ENCODE peak calls at places on chromosomes 11 and 22, in six cellular contexts. H is activated CD8-positive, alpha-beta T cell treated with anti-CD3 and anti-CD28 coated beads for 36 hours; L is AG10803; Y is BJ; M is right atrium auricular region; V is cardiac muscle cell. K is an unnamed sample.

GRCh38 chr11:6576471-6577373 is 26.7 kb downstream of the RRP8 start:
- DNase-seq in H (no peak), L (peak; percentile 90), Y (peak; percentile 89), M (no peak), V (no peak), K (no peak)

GRCh38 chr11:99934008-99934407 is 753.1 kb upstream of the ARHGAP42 start:
- DNase-seq in H (no peak), L (no peak), Y (no peak), M (no peak), V (no peak), K (no peak)

GRCh38 chr22:44196731-44197131 is 16.0 kb downstream of the PARVG start:
- DNase-seq in H (no peak), L (no peak), Y (no peak), M (no peak), V (no peak), K (no peak)

GRCh38 chr22:27881404-27881803 is 37.7 kb downstream of the PITPNB start:
- DNase-seq in H (no peak), L (peak; percentile 51), Y (no peak), M (no peak), V (no peak), K (no peak)

GRCh38 chr11:58640386-58641023 is 18.0 kb downstream of the CNTF start:
- DNase-seq in H (no peak), L (no peak), Y (no peak), M (no peak), V (no peak), K (no peak)

GRCh38 chr11:71545405-71545966 is 2.7 kb upstream of the KRTAP5-9 start:
- DNase-seq in H (no peak), L (no peak), Y (no peak), M (no peak), V (no peak), K (no peak)

GRCh38 chr11:94129505-94130335 is 1.1 kb downstream of the PANX1 start:
- DNase-seq in H (peak; percentile 49), L (peak; percentile 35), Y (no peak), M (no peak), V (no peak), K (no peak)

GRCh38 chr11:46618789-46619188 is 1.4 kb downstream of the ATG13 start:
- DNase-seq in H (no peak), L (no peak), Y (no peak), M (no peak), V (no peak), K (no peak)

GRCh38 chr11:95688501-95689222 is 100.9 kb downstream of the FAM76B start:
- DNase-seq in H (no peak), L (no peak), Y (no peak), M (no peak), V (no peak), K (no peak)

GRCh38 chr11:111714522-111714921 is 51.7 kb downstream of the PPP2R1B start:
- DNase-seq in H (no peak), L (no peak), Y (no peak), M (no peak), V (no peak), K (peak; percentile 24)

GRCh38 chr11:111718436-111719325 is 47.5 kb downstream of the PPP2R1B start:
- DNase-seq in H (no peak), L (no peak), Y (no peak), M (no peak), V (no peak), K (no peak)

GRCh38 chr11:111719379-111719778 is 46.8 kb downstream of the PPP2R1B start:
- DNase-seq in H (no peak), L (peak; percentile 13), Y (no peak), M (no peak), V (no peak), K (no peak)

GRCh38 chr11:111720801-111721494 is 45.2 kb downstream of the PPP2R1B start:
- DNase-seq in H (no peak), L (no peak), Y (no peak), M (no peak), V (peak; percentile 72), K (no peak)

GRCh38 chr11:111715142-111715816 is 50.9 kb downstream of the PPP2R1B start:
- DNase-seq in H (no peak), L (no peak), Y (no peak), M (no peak), V (no peak), K (no peak)
- TF ChIP-seq CTCF in H (no peak), L (no peak), Y (no peak), M (no peak), V (no peak), K (no peak)

DNA sequence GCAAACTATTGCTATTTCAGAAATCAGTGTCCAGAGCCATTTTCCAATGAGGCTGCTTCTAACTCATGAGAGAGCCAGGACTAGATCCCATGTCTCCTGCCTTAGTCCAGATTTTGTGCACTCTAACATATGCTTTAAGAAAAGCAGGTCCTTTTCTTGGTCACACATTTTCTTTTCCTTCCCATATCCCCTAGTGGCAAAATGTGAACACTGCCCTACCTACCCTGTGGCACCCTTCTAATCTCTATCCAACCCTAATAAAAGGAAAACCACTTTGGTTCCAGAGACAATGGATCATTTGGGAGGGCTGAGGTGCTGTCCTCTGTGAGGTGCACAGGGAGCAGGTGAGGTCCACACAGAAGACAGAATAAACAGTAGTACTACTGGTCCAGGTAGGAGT is 72.0 kb upstream of the DDI1 start:
- DNase-seq in H (no peak), L (no peak), Y (no peak), M (no peak), V (no peak), K (no peak)
- TF ChIP-seq CTCF in H (no peak), L (no peak), Y (no peak), M (no peak), V (no peak), K (no peak)

DNA sequence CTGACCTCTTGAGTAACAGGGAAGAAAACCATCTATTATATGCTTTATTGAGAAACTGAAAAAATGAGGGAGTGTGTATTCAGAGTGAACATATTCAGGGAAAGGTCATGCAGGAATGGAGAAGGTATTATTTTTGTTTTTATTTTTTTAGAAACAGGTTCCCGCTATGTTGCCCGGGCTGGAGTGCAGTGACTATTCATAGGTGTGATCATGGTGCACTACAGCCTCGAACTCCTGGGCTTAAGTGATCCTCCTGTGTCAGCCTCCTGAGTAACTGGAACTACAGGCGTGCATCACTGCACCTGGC is 8.7 kb upstream of the RCE1 start:
- DNase-seq in H (no peak), L (no peak), Y (no peak), M (no peak), V (no peak), K (no peak)
- TF ChIP-seq CTCF in H (no peak), L (no peak), Y (no peak), M (no peak), V (no peak), K (no peak)

DNA sequence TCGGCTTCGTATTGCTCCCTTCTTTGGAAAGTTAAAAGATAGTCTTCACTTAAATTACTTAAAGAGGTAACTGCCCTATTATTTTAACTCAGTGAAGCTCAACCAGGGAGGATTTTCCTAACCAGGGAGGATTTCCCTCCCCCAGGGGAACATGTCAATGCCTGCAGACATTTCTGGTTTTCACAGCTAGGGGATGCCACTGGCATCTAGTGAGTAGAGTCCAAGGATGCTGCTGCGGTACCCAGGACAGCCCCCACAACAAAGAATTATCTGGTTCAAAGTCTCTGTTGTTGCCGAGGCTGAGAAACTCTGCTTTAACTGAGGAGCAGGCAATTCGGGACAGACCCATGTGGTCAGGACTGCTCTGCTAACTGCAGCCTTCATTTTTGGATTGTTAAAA is 82.2 kb downstream of the DEPDC5 start:
- DNase-seq in H (no peak), L (no peak), Y (no peak), M (no peak), V (no peak), K (no peak)
- TF ChIP-seq CTCF in H (no peak), L (no peak), Y (no peak), M (no peak), V (no peak), K (no peak)

DNA sequence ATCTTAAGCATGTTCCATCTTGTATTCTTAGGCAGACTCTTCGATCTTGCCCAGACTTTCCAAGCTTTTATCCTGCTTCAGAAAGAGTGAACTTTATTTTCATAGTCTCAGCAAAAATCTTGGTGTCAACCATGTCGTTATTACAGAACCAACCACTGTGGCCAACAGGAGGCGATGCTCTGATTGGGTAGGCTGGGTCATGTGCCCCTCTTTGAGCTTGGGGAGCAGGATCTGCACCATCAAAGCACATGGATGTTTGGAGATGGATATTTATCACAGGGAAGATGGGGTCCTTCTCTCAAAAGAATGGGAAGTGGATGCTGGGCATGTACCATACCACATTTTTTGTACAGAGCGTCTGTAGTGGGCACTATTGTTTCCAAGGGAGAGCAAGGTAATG is 197.4 kb downstream of the MYO18B start:
- DNase-seq in H (no peak), L (no peak), Y (no peak), M (no peak), V (no peak), K (no peak)
- TF ChIP-seq CTCF in H (no peak), L (no peak), Y (no peak), M (no peak), V (no peak), K (no peak)

GRCh38 chr11:107014871-107015270 is 3.4 kb downstream of the GUCY1A2 start:
- DNase-seq in H (no peak), L (no peak), Y (no peak), M (no peak), V (no peak), K (no peak)

GRCh38 chr11:107011977-107012376 is 6.3 kb downstream of the GUCY1A2 start:
- DNase-seq in H (no peak), L (no peak), Y (no peak), M (no peak), V (no peak), K (no peak)

GRCh38 chr11:107006076-107006833 is 12.0 kb downstream of the GUCY1A2 start:
- DNase-seq in H (no peak), L (no peak), Y (no peak), M (no peak), V (no peak), K (no peak)

GRCh38 chr11:107009190-107009589 is 9.1 kb downstream of the GUCY1A2 start:
- DNase-seq in H (no peak), L (no peak), Y (no peak), M (no peak), V (no peak), K (no peak)
- TF ChIP-seq CTCF in H (no peak), L (no peak), Y (no peak), M (no peak), V (no peak), K (no peak)

DNA sequence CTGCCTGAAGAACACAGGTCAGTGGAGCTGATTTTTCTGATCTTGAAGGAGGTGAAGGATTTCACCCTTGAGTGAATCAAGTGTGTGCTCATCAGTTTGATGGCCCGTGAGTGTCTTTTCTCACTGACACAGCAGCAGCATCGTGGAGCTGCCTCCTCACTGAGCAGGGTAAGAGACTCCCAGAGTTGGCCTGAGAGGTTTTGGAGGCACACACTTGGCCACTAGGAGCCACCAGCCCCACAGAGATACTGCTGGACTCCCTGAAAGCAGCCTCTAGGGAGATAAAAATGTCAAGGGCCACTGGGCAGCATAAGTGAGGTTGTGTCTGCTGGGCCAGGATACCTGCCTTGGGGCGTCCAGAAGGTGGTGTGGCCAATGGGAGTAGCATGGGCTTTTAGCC is 245.4 kb downstream of the GRIK4 start:
- DNase-seq in H (no peak), L (no peak), Y (no peak), M (peak; percentile 21), V (no peak), K (no peak)
- TF ChIP-seq CTCF in H (no peak), L (no peak), Y (no peak), M (no peak), V (no peak), K (no peak)

K was measured in GM13976.